ENCODE peak calls at places on chromosomes 12 and 14, in six cellular contexts. A is K562, L is upper lobe of left lung, J is HepG2, P is A549, H is GM12878. T is an unnamed sample.

GRCh38 chr12:24791622-24792021 is 157.3 kb downstream of the BCAT1 start:
- ATAC-seq in A (no peak), L (no peak), J (no peak), P (no peak), H (no peak), T (no peak)

GRCh38 chr14:52547526-52547925 is 4.8 kb downstream of the TXNDC16 start:
- ATAC-seq in A (peak), L (no peak), J (no peak), P (no peak), H (no peak), T (no peak)

GRCh38 chr12:113403435-113404415 is at the start of gene SDS:
- ATAC-seq in A (peak), L (no peak), J (peak), P (no peak), H (no peak), T (peak)

GRCh38 chr14:93493054-93493453 is 62.3 kb downstream of the UNC79 start:
- ATAC-seq in A (no peak), L (no peak), J (no peak), P (no peak), H (no peak), T (no peak)

GRCh38 chr14:90780519-90780918 is 35.7 kb downstream of the TTC7B start:
- ATAC-seq in A (no peak), L (no peak), J (no peak), P (no peak), H (no peak), T (no peak)

GRCh38 chr14:76376001-76376404 is at the start of gene ESRRB:
- ATAC-seq in A (no peak), L (no peak), J (peak), P (peak), H (no peak), T (no peak)

GRCh38 chr14:52023518-52023917 is 34.2 kb downstream of the RTRAF start:
- ATAC-seq in A (no peak), L (no peak), J (no peak), P (no peak), H (no peak), T (peak)

GRCh38 chr12:83106873-83107272 is 420.2 kb downstream of the TMTC2 start:
- ATAC-seq in A (no peak), L (no peak), J (no peak), P (no peak), H (no peak), T (no peak)

GRCh38 chr12:103829092-103829491 is 11.9 kb downstream of the NT5DC3 start:
- ATAC-seq in A (peak), L (no peak), J (no peak), P (no peak), H (peak), T (no peak)

GRCh38 chr12:5260591-5261086 is 171.3 kb upstream of the NTF3 start:
- ATAC-seq in A (no peak), L (no peak), J (no peak), P (no peak), H (no peak), T (no peak)

GRCh38 chr14:31389947-31390346 is 30.4 kb downstream of the HEATR5A start:
- ATAC-seq in A (no peak), L (no peak), J (peak), P (no peak), H (peak), T (no peak)

GRCh38 chr12:85092814-85093370 is 56.7 kb downstream of the LRRIQ1 start:
- ATAC-seq in A (no peak), L (no peak), J (no peak), P (no peak), H (no peak), T (no peak)

GRCh38 chr14:89283327-89284060 is 133.5 kb downstream of the FOXN3 start:
- ATAC-seq in A (no peak), L (no peak), J (no peak), P (no peak), H (peak), T (no peak)

GRCh38 chr14:56057071-56057865 is 60.9 kb upstream of the PELI2 start:
- ATAC-seq in A (no peak), L (no peak), J (no peak), P (no peak), H (no peak), T (no peak)

GRCh38 chr12:6821674-6822433 is at the start of gene GPR162:
- ATAC-seq in A (peak), L (peak), J (peak), P (peak), H (no peak), T (peak)

GRCh38 chr12:64400041-64400440 is 4.2 kb upstream of the XPOT start:
- ATAC-seq in A (no peak), L (no peak), J (no peak), P (no peak), H (no peak), T (no peak)

GRCh38 chr14:34356267-34356660 is 105.8 kb downstream of the SPTSSA start:
- ATAC-seq in A (no peak), L (no peak), J (no peak), P (no peak), H (no peak), T (no peak)

GRCh38 chr12:45681469-45681868 is 48.0 kb upstream of the ARID2 start:
- ATAC-seq in A (no peak), L (no peak), J (no peak), P (no peak), H (peak), T (no peak)

GRCh38 chr12:4506870-4507269 is 31.8 kb upstream of the RAD51AP1 start:
- ATAC-seq in A (no peak), L (no peak), J (no peak), P (no peak), H (peak), T (no peak)

GRCh38 chr12:2163172-2163927 is 110.6 kb downstream of the CACNA1C start:
- ATAC-seq in A (no peak), L (peak), J (peak), P (no peak), H (no peak), T (peak)

GRCh38 chr12:24820872-24821271 is 128.0 kb downstream of the BCAT1 start:
- ATAC-seq in A (no peak), L (no peak), J (no peak), P (no peak), H (no peak), T (peak)

GRCh38 chr14:100708349-100709217 is 18.1 kb upstream of the DLK1 start:
- ATAC-seq in A (peak), L (peak), J (peak), P (no peak), H (no peak), T (peak)

GRCh38 chr14:33932526-33933292 is 18.2 kb downstream of the EGLN3 start:
- ATAC-seq in A (no peak), L (no peak), J (no peak), P (no peak), H (no peak), T (no peak)

GRCh38 chr14:92687681-92688433 is 60.6 kb downstream of the LGMN start:
- ATAC-seq in A (no peak), L (no peak), J (no peak), P (no peak), H (no peak), T (peak)

GRCh38 chr14:76768201-76768656 is 7.0 kb downstream of the VASH1 start:
- ATAC-seq in A (peak), L (peak), J (no peak), P (no peak), H (peak), T (peak)

GRCh38 chr12:68113644-68114043 is 45.9 kb downstream of the IFNG start:
- ATAC-seq in A (peak), L (no peak), J (peak), P (no peak), H (peak), T (no peak)

GRCh38 chr12:6039894-6040601 is 84.4 kb downstream of the VWF start:
- ATAC-seq in A (peak), L (peak), J (peak), P (peak), H (peak), T (peak)

DNA sequence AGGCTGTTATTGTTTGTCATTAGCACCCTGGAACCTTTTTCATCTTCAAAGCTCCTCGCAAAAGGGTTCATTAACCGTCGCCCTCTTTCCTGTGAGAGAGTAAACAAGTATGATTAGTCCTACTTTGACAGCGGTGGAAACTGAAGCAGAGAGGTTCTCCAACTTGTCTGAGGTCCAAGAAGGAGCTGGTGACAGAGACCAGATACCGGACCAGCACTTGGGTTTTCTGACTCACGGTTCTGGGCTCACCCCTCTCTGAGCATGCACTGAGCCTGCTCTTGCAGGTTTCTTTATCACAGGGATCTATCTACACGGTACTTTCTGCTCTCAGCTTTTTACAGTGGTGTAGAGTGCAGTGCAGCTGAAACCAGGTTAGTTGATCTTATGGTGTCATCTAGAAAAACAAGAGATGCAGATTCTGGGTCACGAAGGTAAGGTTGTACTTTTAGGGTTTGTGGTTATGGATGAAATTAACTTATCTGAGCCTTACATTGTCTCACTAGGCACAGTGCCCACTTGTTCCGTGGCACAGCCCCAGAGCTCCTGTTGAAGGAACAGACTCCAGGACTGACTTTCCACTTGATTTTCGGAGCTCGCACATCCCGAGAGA is 62.1 kb downstream of the PPP2R5C start:
- ATAC-seq in A (peak), L (peak), J (no peak), P (no peak), H (peak), T (peak)
- H3K4me3 ChIP-seq in A (no peak), L (no peak), J (no peak), P (no peak), H (peak), T (peak)

DNA sequence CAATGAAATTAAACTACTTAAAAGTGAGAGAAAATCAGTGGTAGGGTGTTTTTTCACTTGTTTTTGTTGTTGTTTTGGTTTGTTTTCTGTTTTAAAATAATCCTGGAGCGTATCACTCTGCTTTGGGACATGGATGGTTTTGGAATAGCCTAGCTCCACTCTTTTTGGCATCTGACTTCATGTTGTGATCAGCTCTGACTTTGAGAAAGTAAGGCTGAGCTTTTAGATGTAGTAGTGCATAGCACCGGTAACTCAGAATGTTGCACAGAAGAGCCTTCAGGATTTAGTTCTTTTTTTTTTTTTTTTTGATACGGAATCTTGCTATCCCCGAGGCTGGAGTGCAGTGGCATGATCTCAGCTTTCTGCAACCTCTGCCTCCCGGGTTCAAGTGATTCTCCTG is 8.1 kb downstream of the TRAFD1 start:
- ATAC-seq in A (no peak), L (no peak), J (no peak), P (no peak), H (no peak), T (no peak)
- TF ChIP-seq EP300 in A (no peak), L (no peak), J (no peak), P (no peak), H (no peak), T (no peak)

GRCh38 chr12:132276720-132277373 is 52.5 kb downstream of the GALNT9 start:
- ATAC-seq in A (no peak), L (no peak), J (no peak), P (no peak), H (no peak), T (no peak)
- H3K4me3 ChIP-seq in A (no peak), L (no peak), J (no peak), P (no peak), H (no peak), T (no peak)

DNA sequence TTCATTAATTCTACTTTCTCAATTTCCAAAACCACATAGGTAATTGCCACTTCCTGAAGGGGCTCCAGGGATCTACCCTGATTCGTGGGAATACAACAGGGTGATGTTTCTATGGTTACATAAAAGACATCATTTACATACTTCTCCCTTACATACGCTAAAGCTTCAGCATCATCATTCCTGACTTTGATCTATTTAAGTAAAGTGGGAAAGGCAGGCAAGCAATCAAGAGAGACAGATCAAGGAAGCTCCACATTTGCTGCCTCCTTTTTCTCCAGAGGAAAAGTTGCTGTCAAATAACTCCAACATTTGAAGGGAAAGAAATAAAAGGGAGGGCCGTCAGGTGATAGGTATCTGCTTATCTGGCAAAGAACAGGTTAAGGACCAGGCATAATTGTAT is 118.9 kb upstream of the SINHCAF start:
- ATAC-seq in A (no peak), L (no peak), J (no peak), P (no peak), H (no peak), T (no peak)
- TF ChIP-seq EP300 in A (no peak), L (no peak), J (no peak), P (no peak), H (no peak), T (no peak)

DNA sequence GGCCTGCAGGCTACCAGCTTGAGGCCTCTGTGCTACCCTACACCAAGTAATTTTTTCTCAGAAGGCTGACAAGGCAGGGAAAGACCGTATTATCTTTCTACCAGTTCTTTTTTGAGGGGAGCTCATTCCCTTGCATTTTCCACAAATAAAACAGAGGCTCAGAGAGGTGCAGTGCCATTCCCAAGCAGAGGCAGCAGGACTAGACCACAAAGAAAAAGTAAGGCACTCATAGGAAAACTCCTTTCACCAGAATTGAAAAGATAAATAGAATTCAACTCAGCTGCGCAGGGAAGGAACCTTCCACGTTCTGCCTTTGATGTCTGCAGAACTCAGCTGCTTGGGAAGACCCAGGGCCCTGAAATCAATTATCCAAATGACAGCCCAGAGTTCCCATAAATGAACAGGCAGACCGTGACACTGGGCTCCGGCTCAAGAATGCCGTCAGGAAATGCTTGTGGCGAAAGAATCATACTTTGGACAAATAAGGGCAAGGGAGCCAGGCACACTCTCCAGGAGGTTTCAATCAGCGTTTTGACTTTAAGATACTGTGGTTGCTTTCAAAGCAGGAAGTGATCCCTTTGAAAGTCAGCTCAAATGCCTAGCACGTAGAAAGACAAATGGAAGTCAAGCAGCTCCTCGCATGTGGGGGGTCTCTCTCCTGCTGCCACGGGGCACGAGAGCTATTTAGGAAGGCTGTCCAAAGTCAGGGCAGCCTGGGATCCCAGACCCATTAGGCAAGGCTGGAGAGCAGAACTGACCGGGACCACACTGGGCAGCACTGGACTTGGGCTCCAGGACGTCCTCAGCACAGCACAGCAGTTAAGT is 14.0 kb downstream of the KCTD10 start:
- ATAC-seq in A (no peak), L (peak), J (peak), P (peak), H (no peak), T (peak)
- H3K4me3 ChIP-seq in A (no peak), L (no peak), J (no peak), P (no peak), H (no peak), T (peak)

DNA sequence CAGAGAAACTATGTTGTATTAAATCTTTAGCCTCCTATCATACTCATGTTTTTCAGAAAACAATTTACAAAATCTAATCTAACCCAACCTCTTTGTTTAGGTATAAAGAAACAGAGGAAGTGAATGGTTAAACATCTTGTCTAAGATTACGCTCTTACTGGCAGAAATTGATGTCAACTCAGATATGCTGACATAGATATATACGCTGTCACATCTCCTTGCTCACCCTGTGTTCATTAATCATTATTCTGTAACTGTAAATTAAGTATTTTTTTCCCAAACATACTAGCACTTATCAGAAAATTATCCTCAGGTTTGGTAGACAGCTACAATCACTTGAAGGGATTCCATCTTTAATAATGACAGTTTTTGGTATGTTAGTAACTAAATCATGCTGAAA is 1127.6 kb upstream of the SEL1L start:
- ATAC-seq in A (no peak), L (no peak), J (no peak), P (no peak), H (no peak), T (no peak)
- TF ChIP-seq EP300 in A (no peak), L (no peak), J (no peak), P (no peak), H (no peak), T (no peak)

GRCh38 chr14:21102472-21103164 is 1.8 kb downstream of the TMEM253 start:
- ATAC-seq in A (peak), L (no peak), J (peak), P (no peak), H (no peak), T (no peak)
- H3K4me3 ChIP-seq in A (peak), L (no peak), J (peak), P (peak), H (peak), T (peak)

DNA sequence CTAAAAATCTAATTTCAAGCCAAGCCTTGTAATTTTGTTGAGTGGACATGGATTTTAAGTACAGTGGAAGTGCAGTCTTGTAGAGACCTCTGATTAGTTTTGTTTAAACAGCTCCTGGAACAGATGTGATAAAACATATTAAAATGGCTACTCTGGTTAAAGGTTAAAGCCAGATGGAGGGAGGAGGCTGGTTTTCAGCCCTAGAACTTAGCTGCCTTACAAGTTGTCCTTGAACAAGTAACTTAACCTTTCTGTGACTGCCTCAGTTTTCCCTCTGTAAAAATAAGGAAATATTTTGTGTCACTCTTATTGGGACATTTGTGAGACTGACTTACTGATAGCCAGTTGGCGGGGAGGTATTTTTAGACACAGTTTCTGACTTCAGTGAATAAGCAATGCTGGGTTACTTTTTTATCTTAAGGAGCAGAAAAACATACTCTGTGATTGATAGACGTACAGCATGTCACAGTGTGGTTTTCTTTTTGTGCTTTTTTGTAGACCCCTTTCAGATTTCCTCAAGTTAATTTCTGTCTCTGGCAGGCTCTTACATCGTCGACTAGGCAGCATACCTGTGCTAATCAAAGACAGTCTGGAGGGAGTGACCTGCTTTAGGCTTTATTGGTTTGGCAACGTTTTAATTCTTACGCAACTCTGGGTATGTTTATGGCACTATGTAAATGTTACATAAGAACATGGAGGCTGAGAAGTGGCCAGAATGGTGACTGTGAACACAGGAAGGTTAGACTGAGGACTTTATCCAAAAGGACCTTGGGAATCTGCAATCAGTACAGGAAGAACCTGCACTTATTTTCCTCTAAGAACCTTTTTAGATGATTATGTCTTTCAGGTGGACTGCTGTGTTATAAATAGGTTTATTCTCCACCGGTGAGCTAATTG is 3.2 kb downstream of the ACVR1B start:
- ATAC-seq in A (peak), L (no peak), J (no peak), P (no peak), H (no peak), T (no peak)
- TF ChIP-seq EP300 in A (peak), L (no peak), J (no peak), P (no peak), H (no peak), T (no peak)